ENCODE peak calls at places on chromosomes 3 and 15, in six cellular contexts. L is NCI-H1105 treated with DMSO at 0.1 percent for 48 hours, J is germinal center, S is GM03348, M is endothelial cell, U is ELR. I is an unnamed sample.

GRCh38 chr3:4736284-4736861 is 242.9 kb upstream of the BHLHE40 start:
- DNase-seq in S (no peak), L (no peak), M (no peak), J (no peak), U (peak), I (peak)

GRCh38 chr15:86362556-86362955 is 282.9 kb downstream of the AGBL1 start:
- DNase-seq in J (no peak), M (no peak), U (peak), S (no peak), L (no peak), I (no peak)

GRCh38 chr3:4601926-4602325 is 108.8 kb downstream of the ITPR1 start:
- DNase-seq in M (no peak), J (no peak), L (no peak), U (no peak), S (no peak), I (no peak)

GRCh38 chr15:58463815-58464697 is 32.3 kb downstream of the LIPC start:
- DNase-seq in M (no peak), L (peak), J (no peak), U (peak), S (no peak), I (no peak)

GRCh38 chr3:187639912-187640822 is 30.0 kb downstream of the SST start:
- DNase-seq in M (no peak), U (no peak), J (no peak), S (no peak), L (peak), I (no peak)

GRCh38 chr3:128309026-128309425 is 155.7 kb downstream of the EEFSEC start:
- DNase-seq in S (no peak), U (no peak), J (no peak), M (no peak), L (peak), I (no peak)

GRCh38 chr3:73432021-73432722 is 192.6 kb downstream of the PDZRN3 start:
- DNase-seq in J (peak), U (peak), M (peak), L (peak), S (peak), I (peak)

GRCh38 chr3:52233968-52234367 is 5.0 kb downstream of the TWF2 start:
- DNase-seq in S (no peak), U (no peak), M (no peak), L (no peak), J (no peak), I (no peak)

GRCh38 chr3:172138031-172138538 is 98.7 kb downstream of the FNDC3B start:
- DNase-seq in U (no peak), M (no peak), L (no peak), S (no peak), J (no peak), I (peak)

GRCh38 chr3:129429080-129429451 is 630 bp upstream of the EFCAB12 start:
- DNase-seq in M (no peak), L (no peak), J (no peak), U (no peak), S (no peak), I (no peak)

GRCh38 chr3:140816804-140817203 is 124.8 kb upstream of the SLC25A36 start:
- DNase-seq in J (no peak), S (no peak), U (no peak), L (no peak), M (no peak), I (no peak)

GRCh38 chr3:108131105-108131794 is 40.4 kb upstream of the CD47 start:
- DNase-seq in M (no peak), L (no peak), U (peak), J (no peak), S (peak), I (peak)

GRCh38 chr15:100292010-100292409 is 49.8 kb downstream of the ADAMTS17 start:
- DNase-seq in S (no peak), J (no peak), L (no peak), U (no peak), M (no peak), I (no peak)

GRCh38 chr3:197901626-197902025 is 48.4 kb upstream of the RPL35A start:
- DNase-seq in J (no peak), L (no peak), U (no peak), M (no peak), S (no peak), I (no peak)

GRCh38 chr3:195047536-195047935 is 223.4 kb downstream of the XXYLT1 start:
- DNase-seq in M (no peak), S (no peak), J (no peak), L (no peak), U (no peak), I (no peak)

GRCh38 chr15:96428742-96429141 is 98.2 kb downstream of the NR2F2 start:
- DNase-seq in J (no peak), M (no peak), S (peak), U (peak), L (no peak), I (peak)

GRCh38 chr15:62469478-62469873 is 304.4 kb upstream of the C2CD4B start:
- DNase-seq in U (no peak), S (peak), J (no peak), L (no peak), M (no peak), I (no peak)

GRCh38 chr3:193777524-193777923 is 184.5 kb downstream of the OPA1 start:
- DNase-seq in M (no peak), J (no peak), U (no peak), S (no peak), L (no peak), I (no peak)

GRCh38 chr3:198079771-198080520 is 119.9 kb downstream of the LMLN start:
- DNase-seq in L (no peak), M (peak), J (peak), U (peak), S (no peak), I (peak)

GRCh38 chr3:60313382-60313781 is 937.9 kb downstream of the FHIT start:
- DNase-seq in U (no peak), M (no peak), L (no peak), S (no peak), J (no peak), I (no peak)

GRCh38 chr15:61038910-61039309 is 190.2 kb downstream of the RORA start:
- DNase-seq in J (no peak), M (no peak), L (no peak), S (peak), U (no peak), I (no peak)

GRCh38 chr15:42474857-42475256 is 16.1 kb downstream of the ZNF106 start:
- DNase-seq in U (no peak), L (no peak), J (no peak), S (peak), M (no peak), I (no peak)

GRCh38 chr3:157026091-157026490 is 133.9 kb downstream of the CCNL1 start:
- DNase-seq in U (no peak), S (no peak), J (no peak), M (no peak), L (no peak), I (no peak)

GRCh38 chr3:4738737-4739274 is 240.4 kb upstream of the BHLHE40 start:
- DNase-seq in L (no peak), J (no peak), M (no peak), S (no peak), U (peak), I (peak)

GRCh38 chr3:197398301-197398878 is 100.0 kb upstream of the DLG1 start:
- DNase-seq in U (no peak), S (no peak), L (no peak), M (no peak), J (no peak), I (no peak)

GRCh38 chr3:42831321-42831713 is 22.1 kb downstream of the ACKR2 start:
- DNase-seq in L (peak), M (peak), S (peak), U (peak), J (peak), I (peak)

GRCh38 chr3:5304789-5305680 is 117.5 kb downstream of the EDEM1 start:
- DNase-seq in M (peak), U (peak), L (peak), J (peak), S (peak), I (peak)

GRCh38 chr15:68924866-68925599 is 5.3 kb upstream of the SPESP1 start:
- DNase-seq in M (peak), U (peak), L (peak), J (peak), S (peak), I (peak)

GRCh38 chr3:150346956-150347863 is 60.9 kb upstream of the TSC22D2 start:
- DNase-seq in L (no peak), U (peak), S (no peak), J (no peak), M (no peak), I (peak)

I was measured in EL.